ENCODE peak calls at places on chromosomes 5 and 9, in seven cellular contexts. One of them, this sample, is unnamed.

GRCh38 chr5:144332265-144332664 is 161.6 kb downstream of the KCTD16 start:
- DNase-seq in mammary epithelial cell: no peak
- DNase-seq in adipocyte: no peak
- DNase-seq in aorta: no peak
- DNase-seq in kidney: no peak
- DNase-seq in MM.1S: no peak
- DNase-seq in posterior cingulate gyrus: no peak
- DNase-seq in this sample: no peak

GRCh38 chr5:89211836-89212235 is 328.9 kb upstream of the MEF2C start:
- DNase-seq in mammary epithelial cell: peak
- DNase-seq in adipocyte: peak
- DNase-seq in aorta: no peak
- DNase-seq in kidney: no peak
- DNase-seq in MM.1S: no peak
- DNase-seq in posterior cingulate gyrus: no peak
- DNase-seq in this sample: no peak

GRCh38 chr9:112484607-112485006 is 2.0 kb upstream of the KIAA1958 start:
- DNase-seq in mammary epithelial cell: no peak
- DNase-seq in adipocyte: no peak
- DNase-seq in aorta: no peak
- DNase-seq in kidney: no peak
- DNase-seq in MM.1S: no peak
- DNase-seq in posterior cingulate gyrus: no peak
- DNase-seq in this sample: no peak

GRCh38 chr9:23219471-23219870 is 606.6 kb downstream of the ELAVL2 start:
- DNase-seq in mammary epithelial cell: no peak
- DNase-seq in adipocyte: no peak
- DNase-seq in aorta: no peak
- DNase-seq in kidney: peak
- DNase-seq in MM.1S: no peak
- DNase-seq in posterior cingulate gyrus: no peak
- DNase-seq in this sample: no peak

GRCh38 chr9:6149315-6149714 is 66.3 kb upstream of the IL33 start:
- DNase-seq in mammary epithelial cell: no peak
- DNase-seq in adipocyte: no peak
- DNase-seq in aorta: peak
- DNase-seq in kidney: no peak
- DNase-seq in MM.1S: no peak
- DNase-seq in posterior cingulate gyrus: no peak
- DNase-seq in this sample: peak

GRCh38 chr5:53069626-53070025 is 39.9 kb downstream of the MOCS2 start:
- DNase-seq in mammary epithelial cell: peak
- DNase-seq in adipocyte: no peak
- DNase-seq in aorta: no peak
- DNase-seq in kidney: no peak
- DNase-seq in MM.1S: no peak
- DNase-seq in posterior cingulate gyrus: no peak
- DNase-seq in this sample: no peak

GRCh38 chr5:145221416-145221815 is 613.7 kb downstream of the PRELID2 start:
- DNase-seq in mammary epithelial cell: no peak
- DNase-seq in adipocyte: no peak
- DNase-seq in aorta: no peak
- DNase-seq in kidney: no peak
- DNase-seq in MM.1S: no peak
- DNase-seq in posterior cingulate gyrus: no peak
- DNase-seq in this sample: no peak

GRCh38 chr5:150073086-150073625 is 13.2 kb downstream of the CSF1R start:
- DNase-seq in mammary epithelial cell: no peak
- DNase-seq in adipocyte: no peak
- DNase-seq in aorta: no peak
- DNase-seq in kidney: no peak
- DNase-seq in MM.1S: no peak
- DNase-seq in posterior cingulate gyrus: no peak
- DNase-seq in this sample: no peak

GRCh38 chr9:124707667-124708066 is 63.4 kb downstream of the NR6A1 start:
- DNase-seq in mammary epithelial cell: peak
- DNase-seq in adipocyte: no peak
- DNase-seq in aorta: no peak
- DNase-seq in kidney: no peak
- DNase-seq in MM.1S: no peak
- DNase-seq in posterior cingulate gyrus: no peak
- DNase-seq in this sample: no peak

GRCh38 chr5:61504143-61504542 is 172.1 kb downstream of the ZSWIM6 start:
- DNase-seq in mammary epithelial cell: no peak
- DNase-seq in adipocyte: peak
- DNase-seq in aorta: no peak
- DNase-seq in kidney: no peak
- DNase-seq in MM.1S: no peak
- DNase-seq in posterior cingulate gyrus: no peak
- DNase-seq in this sample: no peak

GRCh38 chr5:52069997-52070396 is 686.7 kb downstream of the ISL1 start:
- DNase-seq in mammary epithelial cell: peak
- DNase-seq in adipocyte: no peak
- DNase-seq in aorta: no peak
- DNase-seq in kidney: no peak
- DNase-seq in MM.1S: no peak
- DNase-seq in posterior cingulate gyrus: no peak
- DNase-seq in this sample: no peak

GRCh38 chr5:82745016-82745415 is 332.2 kb downstream of the TMEM167A start:
- DNase-seq in mammary epithelial cell: peak
- DNase-seq in adipocyte: no peak
- DNase-seq in aorta: no peak
- DNase-seq in kidney: no peak
- DNase-seq in MM.1S: no peak
- DNase-seq in posterior cingulate gyrus: no peak
- DNase-seq in this sample: no peak

GRCh38 chr9:89442501-89442978 is 55.4 kb downstream of the SEMA4D start:
- DNase-seq in mammary epithelial cell: no peak
- DNase-seq in adipocyte: no peak
- DNase-seq in aorta: no peak
- DNase-seq in kidney: no peak
- DNase-seq in MM.1S: peak
- DNase-seq in posterior cingulate gyrus: no peak
- DNase-seq in this sample: no peak

GRCh38 chr5:128477946-128478345 is 60.1 kb downstream of the FBN2 start:
- DNase-seq in mammary epithelial cell: no peak
- DNase-seq in adipocyte: no peak
- DNase-seq in aorta: no peak
- DNase-seq in kidney: no peak
- DNase-seq in MM.1S: no peak
- DNase-seq in posterior cingulate gyrus: no peak
- DNase-seq in this sample: no peak

GRCh38 chr5:116514521-116514920 is 60.1 kb downstream of the SEMA6A start:
- DNase-seq in mammary epithelial cell: no peak
- DNase-seq in adipocyte: no peak
- DNase-seq in aorta: no peak
- DNase-seq in kidney: no peak
- DNase-seq in MM.1S: no peak
- DNase-seq in posterior cingulate gyrus: no peak
- DNase-seq in this sample: no peak

GRCh38 chr9:87140605-87141109 is 193.4 kb upstream of the GAS1 start:
- DNase-seq in mammary epithelial cell: no peak
- DNase-seq in adipocyte: no peak
- DNase-seq in aorta: no peak
- DNase-seq in kidney: no peak
- DNase-seq in MM.1S: no peak
- DNase-seq in posterior cingulate gyrus: no peak
- DNase-seq in this sample: peak

GRCh38 chr5:143168877-143169810 is 234.3 kb downstream of the NR3C1 start:
- DNase-seq in mammary epithelial cell: no peak
- DNase-seq in adipocyte: no peak
- DNase-seq in aorta: no peak
- DNase-seq in kidney: no peak
- DNase-seq in MM.1S: peak
- DNase-seq in posterior cingulate gyrus: no peak
- DNase-seq in this sample: no peak

GRCh38 chr9:135506327-135507103 is 6.0 kb downstream of the MRPS2 start:
- DNase-seq in mammary epithelial cell: no peak
- DNase-seq in adipocyte: no peak
- DNase-seq in aorta: no peak
- DNase-seq in kidney: no peak
- DNase-seq in MM.1S: no peak
- DNase-seq in posterior cingulate gyrus: no peak
- DNase-seq in this sample: no peak

GRCh38 chr9:137745541-137745991 is 126.8 kb downstream of the EHMT1 start:
- DNase-seq in mammary epithelial cell: peak
- DNase-seq in adipocyte: peak
- DNase-seq in aorta: no peak
- DNase-seq in kidney: peak
- DNase-seq in MM.1S: no peak
- DNase-seq in posterior cingulate gyrus: no peak
- DNase-seq in this sample: no peak

GRCh38 chr5:126268697-126269315 is 154.4 kb upstream of the GRAMD2B start:
- DNase-seq in mammary epithelial cell: no peak
- DNase-seq in adipocyte: no peak
- DNase-seq in aorta: no peak
- DNase-seq in kidney: no peak
- DNase-seq in MM.1S: no peak
- DNase-seq in posterior cingulate gyrus: no peak
- DNase-seq in this sample: no peak

GRCh38 chr5:59562756-59563389 is 330.7 kb downstream of the PDE4D start:
- DNase-seq in mammary epithelial cell: peak
- DNase-seq in adipocyte: no peak
- DNase-seq in aorta: no peak
- DNase-seq in kidney: peak
- DNase-seq in MM.1S: peak
- DNase-seq in posterior cingulate gyrus: no peak
- DNase-seq in this sample: peak

GRCh38 chr9:124124729-124125589 is 113.4 kb downstream of the LHX2 start:
- DNase-seq in mammary epithelial cell: no peak
- DNase-seq in adipocyte: no peak
- DNase-seq in aorta: no peak
- DNase-seq in kidney: no peak
- DNase-seq in MM.1S: no peak
- DNase-seq in posterior cingulate gyrus: no peak
- DNase-seq in this sample: no peak

This sample was measured in psoas muscle.